ENCODE peak calls at places on chromosomes 2 and 18, in six cellular contexts. E is adrenal gland, A is HEK293T, P is lower leg skin, B is heart right ventricle, O is Ammon's horn. W is an unnamed sample.
A peak's percentile ranks its signal among the peaks of the same experiment; 100 is the strongest.

GRCh38 chr18:79882522-79883241 is 68.8 kb downstream of the SLC66A2 start:
- DNase-seq in E (no peak), A (no peak), P (no peak), B (no peak), O (no peak), W (no peak)

GRCh38 chr18:29556070-29556469 is 1379.1 kb upstream of the CDH2 start:
- DNase-seq in E (no peak), A (no peak), P (no peak), B (no peak), O (no peak), W (no peak)

GRCh38 chr2:95698166-95698565 is 106.4 kb downstream of the TRIM43 start:
- DNase-seq in E (no peak), A (no peak), P (no peak), B (no peak), O (no peak), W (no peak)

GRCh38 chr2:20953146-20953824 is 90.6 kb downstream of the APOB start:
- DNase-seq in E (no peak), A (no peak), P (no peak), B (no peak), O (no peak), W (no peak)

GRCh38 chr2:139885921-139886498 is 1105.8 kb upstream of the NXPH2 start:
- DNase-seq in E (no peak), A (no peak), P (no peak), B (no peak), O (no peak), W (no peak)

GRCh38 chr18:27064673-27065072 is 120.4 kb downstream of the CHST9 start:
- DNase-seq in E (no peak), A (no peak), P (no peak), B (no peak), O (no peak), W (no peak)

GRCh38 chr2:223633656-223634055 is 31.5 kb upstream of the SCG2 start:
- DNase-seq in E (no peak), A (no peak), P (no peak), B (no peak), O (no peak), W (no peak)

GRCh38 chr2:57617327-57617726 is 429.3 kb upstream of the VRK2 start:
- DNase-seq in E (no peak), A (no peak), P (no peak), B (no peak), O (no peak), W (no peak)

GRCh38 chr2:38959938-38960608 is 70.4 kb downstream of the ARHGEF33 start:
- DNase-seq in E (peak; percentile 89), A (no peak), P (peak; percentile 23), B (peak; percentile 82), O (peak; percentile 64), W (peak; percentile 52)

W was measured in midbrain.